ENCODE peak calls at places on chromosome 13, in six cellular contexts. One of them, this sample, is unnamed.

GRCh38 chr13:108342369-108343289 is 73.1 kb downstream of the TNFSF13B start:
- DNase-seq in uterus: no peak
- DNase-seq in right lobe of liver: no peak
- DNase-seq in neural progenitor cell: peak
- DNase-seq in tibial nerve: no peak
- DNase-seq in dorsolateral prefrontal cortex: no peak
- DNase-seq in this sample: no peak

GRCh38 chr13:113048766-113049165 is 56.8 kb upstream of the F7 start:
- DNase-seq in uterus: no peak
- DNase-seq in right lobe of liver: peak
- DNase-seq in neural progenitor cell: no peak
- DNase-seq in tibial nerve: no peak
- DNase-seq in dorsolateral prefrontal cortex: no peak
- DNase-seq in this sample: no peak

GRCh38 chr13:61810065-61810464 is 394.4 kb upstream of the PCDH20 start:
- DNase-seq in uterus: no peak
- DNase-seq in right lobe of liver: no peak
- DNase-seq in neural progenitor cell: no peak
- DNase-seq in tibial nerve: no peak
- DNase-seq in dorsolateral prefrontal cortex: no peak
- DNase-seq in this sample: no peak

GRCh38 chr13:44142540-44142867 is 231.1 kb upstream of the SERP2 start:
- DNase-seq in uterus: peak
- DNase-seq in right lobe of liver: no peak
- DNase-seq in neural progenitor cell: no peak
- DNase-seq in tibial nerve: no peak
- DNase-seq in dorsolateral prefrontal cortex: no peak
- DNase-seq in this sample: no peak

GRCh38 chr13:71801165-71801564 is 65.8 kb downstream of the DACH1 start:
- DNase-seq in uterus: no peak
- DNase-seq in right lobe of liver: no peak
- DNase-seq in neural progenitor cell: no peak
- DNase-seq in tibial nerve: no peak
- DNase-seq in dorsolateral prefrontal cortex: no peak
- DNase-seq in this sample: no peak

GRCh38 chr13:23979361-23980159 is 82.3 kb upstream of the C1QTNF9B start:
- DNase-seq in uterus: peak
- DNase-seq in right lobe of liver: peak
- DNase-seq in neural progenitor cell: peak
- DNase-seq in tibial nerve: peak
- DNase-seq in dorsolateral prefrontal cortex: peak
- DNase-seq in this sample: peak

GRCh38 chr13:33016414-33017409 is at the start of gene KL:
- DNase-seq in uterus: no peak
- DNase-seq in right lobe of liver: peak
- DNase-seq in neural progenitor cell: peak
- DNase-seq in tibial nerve: peak
- DNase-seq in dorsolateral prefrontal cortex: no peak
- DNase-seq in this sample: no peak

GRCh38 chr13:76879211-76879875 is 6.9 kb downstream of the KCTD12 start:
- DNase-seq in uterus: peak
- DNase-seq in right lobe of liver: peak
- DNase-seq in neural progenitor cell: no peak
- DNase-seq in tibial nerve: no peak
- DNase-seq in dorsolateral prefrontal cortex: no peak
- DNase-seq in this sample: peak

GRCh38 chr13:111035861-111036260 is 79.2 kb upstream of the ARHGEF7 start:
- DNase-seq in uterus: no peak
- DNase-seq in right lobe of liver: no peak
- DNase-seq in neural progenitor cell: no peak
- DNase-seq in tibial nerve: no peak
- DNase-seq in dorsolateral prefrontal cortex: no peak
- DNase-seq in this sample: no peak

GRCh38 chr13:63307239-63307638 is 1891.6 kb upstream of the PCDH20 start:
- DNase-seq in uterus: no peak
- DNase-seq in right lobe of liver: no peak
- DNase-seq in neural progenitor cell: no peak
- DNase-seq in tibial nerve: no peak
- DNase-seq in dorsolateral prefrontal cortex: no peak
- DNase-seq in this sample: no peak

GRCh38 chr13:43908156-43909126 is 28.7 kb downstream of the LACC1 start:
- DNase-seq in uterus: no peak
- DNase-seq in right lobe of liver: no peak
- DNase-seq in neural progenitor cell: peak
- DNase-seq in tibial nerve: no peak
- DNase-seq in dorsolateral prefrontal cortex: no peak
- DNase-seq in this sample: no peak

GRCh38 chr13:110154370-110155031 is 152.5 kb downstream of the COL4A1 start:
- DNase-seq in uterus: no peak
- DNase-seq in right lobe of liver: no peak
- DNase-seq in neural progenitor cell: no peak
- DNase-seq in tibial nerve: no peak
- DNase-seq in dorsolateral prefrontal cortex: no peak
- DNase-seq in this sample: no peak

GRCh38 chr13:104594801-104595200 is 1528.6 kb upstream of the SLC10A2 start:
- DNase-seq in uterus: no peak
- DNase-seq in right lobe of liver: no peak
- DNase-seq in neural progenitor cell: no peak
- DNase-seq in tibial nerve: no peak
- DNase-seq in dorsolateral prefrontal cortex: no peak
- DNase-seq in this sample: no peak

GRCh38 chr13:111664060-111664459 is 343.6 kb downstream of the TEX29 start:
- DNase-seq in uterus: no peak
- DNase-seq in right lobe of liver: no peak
- DNase-seq in neural progenitor cell: no peak
- DNase-seq in tibial nerve: no peak
- DNase-seq in dorsolateral prefrontal cortex: no peak
- DNase-seq in this sample: peak

GRCh38 chr13:67880916-67881315 is 650.8 kb upstream of the PCDH9 start:
- DNase-seq in uterus: no peak
- DNase-seq in right lobe of liver: no peak
- DNase-seq in neural progenitor cell: no peak
- DNase-seq in tibial nerve: no peak
- DNase-seq in dorsolateral prefrontal cortex: no peak
- DNase-seq in this sample: no peak

GRCh38 chr13:89066868-89067466 is 1395.8 kb downstream of the SLITRK5 start:
- DNase-seq in uterus: no peak
- DNase-seq in right lobe of liver: no peak
- DNase-seq in neural progenitor cell: peak
- DNase-seq in tibial nerve: no peak
- DNase-seq in dorsolateral prefrontal cortex: no peak
- DNase-seq in this sample: no peak

GRCh38 chr13:33775339-33776108 is 42.4 kb upstream of the RFC3 start:
- DNase-seq in uterus: no peak
- DNase-seq in right lobe of liver: no peak
- DNase-seq in neural progenitor cell: peak
- DNase-seq in tibial nerve: no peak
- DNase-seq in dorsolateral prefrontal cortex: no peak
- DNase-seq in this sample: no peak

GRCh38 chr13:113448885-113449692 is 4.2 kb downstream of the ADPRHL1 start:
- DNase-seq in uterus: peak
- DNase-seq in right lobe of liver: no peak
- DNase-seq in neural progenitor cell: no peak
- DNase-seq in tibial nerve: no peak
- DNase-seq in dorsolateral prefrontal cortex: peak
- DNase-seq in this sample: no peak

GRCh38 chr13:31887311-31887710 is 144.3 kb upstream of the FRY start:
- DNase-seq in uterus: no peak
- DNase-seq in right lobe of liver: no peak
- DNase-seq in neural progenitor cell: no peak
- DNase-seq in tibial nerve: no peak
- DNase-seq in dorsolateral prefrontal cortex: no peak
- DNase-seq in this sample: no peak

GRCh38 chr13:33610471-33611015 is 207.4 kb upstream of the RFC3 start:
- DNase-seq in uterus: no peak
- DNase-seq in right lobe of liver: peak
- DNase-seq in neural progenitor cell: peak
- DNase-seq in tibial nerve: no peak
- DNase-seq in dorsolateral prefrontal cortex: peak
- DNase-seq in this sample: peak

GRCh38 chr13:110713981-110714797 is 689 bp downstream of the ING1 start:
- DNase-seq in uterus: peak
- DNase-seq in right lobe of liver: peak
- DNase-seq in neural progenitor cell: peak
- DNase-seq in tibial nerve: peak
- DNase-seq in dorsolateral prefrontal cortex: peak
- DNase-seq in this sample: peak

GRCh38 chr13:51583469-51583874 is 790 bp upstream of the WDFY2 start:
- DNase-seq in uterus: no peak
- DNase-seq in right lobe of liver: no peak
- DNase-seq in neural progenitor cell: no peak
- DNase-seq in tibial nerve: no peak
- DNase-seq in dorsolateral prefrontal cortex: no peak
- DNase-seq in this sample: no peak
- H3K4me3 ChIP-seq in uterus: peak
- H3K4me3 ChIP-seq in right lobe of liver: peak
- H3K4me3 ChIP-seq in neural progenitor cell: peak
- H3K4me3 ChIP-seq in tibial nerve: peak
- H3K4me3 ChIP-seq in dorsolateral prefrontal cortex: peak
- H3K4me3 ChIP-seq in this sample: peak

GRCh38 chr13:41942462-41943094 is 18.3 kb downstream of the VWA8 start:
- DNase-seq in uterus: no peak
- DNase-seq in right lobe of liver: no peak
- DNase-seq in neural progenitor cell: peak
- DNase-seq in tibial nerve: no peak
- DNase-seq in dorsolateral prefrontal cortex: no peak
- DNase-seq in this sample: no peak
- TF ChIP-seq CTCF in uterus: no peak
- TF ChIP-seq CTCF in right lobe of liver: peak
- TF ChIP-seq CTCF in neural progenitor cell: peak
- TF ChIP-seq CTCF in tibial nerve: peak
- TF ChIP-seq CTCF in dorsolateral prefrontal cortex: no peak
- TF ChIP-seq CTCF in this sample: no peak

DNA sequence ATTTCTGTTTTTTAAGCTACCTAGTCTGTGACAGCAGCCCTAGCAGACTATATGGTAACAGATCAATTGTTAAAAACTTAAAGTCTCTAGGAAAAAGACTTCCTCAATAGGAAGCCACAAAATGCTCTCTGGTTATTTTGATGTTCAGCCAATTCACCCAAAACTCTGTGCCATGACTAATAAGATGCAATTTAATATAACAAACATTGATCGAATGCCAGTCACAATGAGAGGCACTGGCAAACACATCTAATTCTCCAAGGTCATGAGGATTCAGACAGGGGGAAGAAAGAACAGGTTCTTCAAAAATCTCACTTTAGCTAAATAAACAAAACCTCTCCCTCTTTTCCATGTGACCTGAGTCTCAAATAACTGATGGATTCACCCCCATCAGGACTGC is 107.5 kb downstream of the SUCLA2 start:
- DNase-seq in uterus: no peak
- DNase-seq in right lobe of liver: no peak
- DNase-seq in neural progenitor cell: no peak
- DNase-seq in tibial nerve: no peak
- DNase-seq in dorsolateral prefrontal cortex: no peak
- DNase-seq in this sample: no peak
- H3K27ac ChIP-seq in uterus: no peak
- H3K27ac ChIP-seq in right lobe of liver: no peak
- H3K27ac ChIP-seq in neural progenitor cell: no peak
- H3K27ac ChIP-seq in tibial nerve: no peak
- H3K27ac ChIP-seq in dorsolateral prefrontal cortex: no peak
- H3K27ac ChIP-seq in this sample: no peak

DNA sequence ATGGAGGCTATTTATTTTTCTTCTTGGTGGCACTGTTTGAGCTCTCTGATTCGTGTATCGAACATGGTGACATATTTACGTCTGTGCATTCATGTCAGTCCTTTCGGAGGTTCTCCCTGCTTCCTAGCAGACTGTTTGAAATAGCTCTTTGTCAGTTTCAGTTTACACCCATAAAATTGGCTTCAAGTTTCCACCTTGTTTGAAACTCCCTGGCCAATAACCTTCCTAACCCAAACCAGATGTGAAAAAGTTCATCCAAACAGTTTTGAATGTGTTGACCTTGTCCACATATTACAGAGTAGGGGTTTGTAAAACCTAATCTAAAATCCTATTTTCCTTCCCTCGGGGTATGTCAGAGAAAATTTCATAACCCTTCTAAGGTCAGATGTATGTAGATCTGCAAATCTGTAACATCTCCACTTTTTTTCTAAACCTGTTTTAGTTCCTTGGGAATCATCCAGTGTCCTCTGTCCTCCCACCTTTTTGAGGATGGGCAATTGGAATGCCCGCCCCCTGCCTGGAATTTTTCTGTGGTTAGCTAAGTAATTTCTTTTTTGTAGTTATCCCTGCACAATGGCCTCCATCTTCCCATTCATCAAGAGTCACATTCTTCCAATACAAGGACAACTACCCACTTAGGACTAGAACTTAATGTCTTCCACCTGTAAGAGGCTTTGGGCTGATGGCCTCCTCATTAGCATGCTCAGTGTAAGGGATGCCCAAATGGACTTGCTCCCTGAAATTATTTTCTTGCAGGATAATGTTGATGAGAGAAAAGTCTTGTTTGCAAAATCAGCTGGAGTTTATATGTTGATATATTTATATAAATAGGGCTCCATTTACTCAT is 499.8 kb downstream of the GPC6 start:
- DNase-seq in uterus: no peak
- DNase-seq in right lobe of liver: no peak
- DNase-seq in neural progenitor cell: peak
- DNase-seq in tibial nerve: no peak
- DNase-seq in dorsolateral prefrontal cortex: no peak
- DNase-seq in this sample: no peak
- H3K4me3 ChIP-seq in uterus: no peak
- H3K4me3 ChIP-seq in right lobe of liver: no peak
- H3K4me3 ChIP-seq in neural progenitor cell: no peak
- H3K4me3 ChIP-seq in tibial nerve: no peak
- H3K4me3 ChIP-seq in dorsolateral prefrontal cortex: no peak
- H3K4me3 ChIP-seq in this sample: no peak

DNA sequence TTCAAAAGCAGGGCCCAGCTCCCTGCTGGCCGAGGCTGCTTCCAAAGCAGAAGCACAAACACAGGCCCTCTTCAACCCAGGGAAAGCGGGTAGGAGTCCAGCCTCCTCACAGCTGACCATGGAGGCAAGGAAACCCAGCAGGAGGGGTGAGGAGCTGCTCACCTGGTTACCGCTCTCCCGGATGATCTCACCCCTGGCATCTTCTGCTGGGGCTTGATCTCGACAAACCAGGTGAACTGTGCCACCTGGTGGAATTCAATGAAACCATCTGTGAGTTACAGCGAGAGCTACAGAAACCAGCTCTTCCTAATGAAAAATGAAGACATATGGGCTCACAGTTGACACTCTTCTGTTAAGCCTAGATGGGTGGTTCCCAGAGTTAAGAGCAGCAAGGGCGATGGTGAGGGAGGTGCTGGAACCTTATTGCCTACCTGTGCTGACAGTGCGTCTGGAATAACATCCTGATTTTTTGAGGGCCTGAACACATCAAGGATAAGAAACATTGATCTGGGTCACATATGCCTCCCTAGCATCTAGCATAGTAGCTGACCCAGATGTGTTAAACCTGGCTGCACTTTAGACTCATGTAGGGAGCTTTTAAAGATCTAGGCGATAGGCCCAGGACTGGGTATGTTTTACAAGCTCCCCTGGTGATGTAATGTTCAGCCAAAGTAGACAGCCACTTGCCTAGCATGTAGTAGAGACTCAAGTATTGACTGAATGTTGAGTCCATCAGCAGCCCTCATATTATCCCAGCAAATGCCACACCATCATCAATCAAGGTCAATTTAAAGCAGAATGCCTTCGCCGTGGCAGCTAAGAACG is 6.1 kb downstream of the DHRS12 start:
- DNase-seq in uterus: peak
- DNase-seq in right lobe of liver: no peak
- DNase-seq in neural progenitor cell: peak
- DNase-seq in tibial nerve: no peak
- DNase-seq in dorsolateral prefrontal cortex: no peak
- DNase-seq in this sample: no peak
- TF ChIP-seq CTCF in uterus: peak
- TF ChIP-seq CTCF in right lobe of liver: peak
- TF ChIP-seq CTCF in neural progenitor cell: peak
- TF ChIP-seq CTCF in tibial nerve: no peak
- TF ChIP-seq CTCF in dorsolateral prefrontal cortex: peak
- TF ChIP-seq CTCF in this sample: no peak

This sample was measured in coronary artery.